ENCODE peak calls at places on chromosome 13, in six cellular contexts. U is testis; K is ovary; B is dorsolateral prefrontal cortex; J is heart left ventricle; V is CD8-positive, alpha-beta T cell. W is an unnamed sample. For H3K27me3, the result is how much of the 10 kb centered on the place peaks cover.

GRCh38 chr13:50911051-50911690 is 1.6 kb downstream of the RNASEH2B start:
- DNase-seq in J (no peak), U (no peak), V (no peak), B (no peak), K (no peak), W (no peak)

GRCh38 chr13:110841846-110842245 is 73.0 kb downstream of the ANKRD10 start:
- DNase-seq in B (no peak), U (no peak), K (no peak), V (no peak), J (no peak), W (no peak)

GRCh38 chr13:46378411-46378810 is 8.6 kb downstream of the RUBCNL start:
- DNase-seq in V (no peak), K (no peak), J (no peak), B (no peak), U (no peak), W (no peak)

GRCh38 chr13:41222259-41222852 is 28.0 kb upstream of the KBTBD7 start:
- DNase-seq in V (peak), K (no peak), B (no peak), J (no peak), U (peak), W (peak)

GRCh38 chr13:48304132-48304876 is 753 bp downstream of the RB1 start:
- DNase-seq in V (no peak), K (peak), U (peak), B (peak), J (peak), W (peak)

GRCh38 chr13:106533940-106534843 is 1.3 kb downstream of the EFNB2 start:
- DNase-seq in U (peak), K (peak), V (peak), J (peak), B (peak), W (peak)

GRCh38 chr13:105827074-105827473 is 708.4 kb downstream of the EFNB2 start:
- DNase-seq in K (no peak), U (no peak), B (no peak), J (no peak), V (no peak), W (no peak)

GRCh38 chr13:43805681-43806128 is 18.9 kb upstream of the ENOX1 start:
- DNase-seq in B (no peak), V (no peak), U (no peak), J (no peak), K (no peak), W (no peak)

GRCh38 chr13:113366031-113366588 is 2.2 kb upstream of the GRTP1 start:
- DNase-seq in V (no peak), K (no peak), B (no peak), U (no peak), J (no peak), W (no peak)

GRCh38 chr13:72983085-72983768 is 75.6 kb upstream of the KLF5 start:
- DNase-seq in B (no peak), U (no peak), K (no peak), J (no peak), V (no peak), W (no peak)

GRCh38 chr13:40895715-40896184 is 106.3 kb downstream of the SLC25A15 start:
- DNase-seq in U (no peak), V (no peak), B (no peak), K (no peak), J (no peak), W (no peak)

GRCh38 chr13:29664591-29664990 is 69.1 kb upstream of the SLC7A1 start:
- DNase-seq in B (no peak), V (no peak), J (no peak), K (no peak), U (no peak), W (no peak)

GRCh38 chr13:42354246-42355117 is 82.5 kb downstream of the AKAP11 start:
- DNase-seq in V (peak), K (no peak), U (no peak), J (no peak), B (no peak), W (no peak)

GRCh38 chr13:94968040-94968756 is 255.9 kb upstream of the SOX21 start:
- DNase-seq in V (no peak), B (no peak), U (no peak), J (no peak), K (peak), W (no peak)

GRCh38 chr13:32538234-32538620 is 368 bp downstream of the N4BP2L2 start:
- DNase-seq in B (no peak), K (no peak), U (no peak), V (no peak), J (no peak), W (peak)

GRCh38 chr13:113926301-113926761 is 47.5 kb downstream of the C13orf46 start:
- DNase-seq in B (no peak), V (no peak), K (peak), J (peak), U (peak), W (peak)

GRCh38 chr13:98396071-98396710 is 180.7 kb downstream of the STK24 start:
- DNase-seq in K (no peak), V (no peak), J (no peak), U (no peak), B (no peak), W (no peak)

GRCh38 chr13:113857531-113858195 is 6.2 kb downstream of the GAS6 start:
- DNase-seq in K (no peak), B (no peak), J (no peak), V (no peak), U (peak), W (peak)

GRCh38 chr13:32881074-32881791 is 135.0 kb upstream of the KL start:
- DNase-seq in U (no peak), J (no peak), B (no peak), K (no peak), V (no peak), W (no peak)

GRCh38 chr13:100106005-100106404 is 17.1 kb downstream of the PCCA start:
- DNase-seq in B (no peak), K (no peak), V (no peak), J (no peak), U (no peak), W (no peak)

GRCh38 chr13:113759525-113760137 is 605 bp downstream of the TMEM255B start:
- DNase-seq in V (no peak), U (peak), J (peak), B (peak), K (peak), W (no peak)

GRCh38 chr13:73598021-73598712 is 536.0 kb downstream of the KLF12 start:
- DNase-seq in J (no peak), K (no peak), V (no peak), B (no peak), U (no peak), W (no peak)

GRCh38 chr13:76976488-76976887 is 15.4 kb upstream of the CLN5 start:
- DNase-seq in K (no peak), U (no peak), V (peak), J (no peak), B (peak), W (no peak)

GRCh38 chr13:83881917-83882625 is at the start of gene SLITRK1:
- DNase-seq in U (peak), J (no peak), V (no peak), K (no peak), B (no peak), W (no peak)

GRCh38 chr13:46571189-46571901 is 18.4 kb downstream of the LRCH1 start:
- DNase-seq in K (no peak), V (no peak), J (no peak), B (peak), U (no peak), W (no peak)

GRCh38 chr13:103157034-103157433 is 90.8 kb upstream of the SLC10A2 start:
- DNase-seq in U (no peak), V (no peak), K (no peak), B (no peak), J (no peak), W (no peak)

GRCh38 chr13:93473441-93474270 is 247.0 kb downstream of the GPC6 start:
- DNase-seq in V (no peak), B (no peak), U (no peak), J (no peak), K (no peak), W (no peak)

GRCh38 chr13:104015646-104016396 is 949.6 kb upstream of the SLC10A2 start:
- DNase-seq in B (no peak), V (no peak), U (no peak), J (no peak), K (no peak), W (no peak)

GRCh38 chr13:113655358-113656014 is 2.5 kb downstream of the ATP4B start:
- DNase-seq in B (no peak), U (no peak), J (no peak), K (peak), V (no peak), W (no peak)

GRCh38 chr13:112326821-112327370 is 49.3 kb upstream of the SPACA7 start:
- DNase-seq in U (no peak), J (no peak), K (no peak), B (no peak), V (no peak), W (no peak)

GRCh38 chr13:112329376-112329775 is 46.8 kb upstream of the SPACA7 start:
- DNase-seq in J (no peak), V (no peak), B (no peak), U (no peak), K (no peak), W (no peak)

GRCh38 chr13:112330066-112330465 is 46.1 kb upstream of the SPACA7 start:
- DNase-seq in J (no peak), V (no peak), K (no peak), B (no peak), U (no peak), W (no peak)

GRCh38 chr13:112330479-112331407 is 45.4 kb upstream of the SPACA7 start:
- DNase-seq in V (no peak), K (no peak), J (no peak), B (no peak), U (no peak), W (no peak)

GRCh38 chr13:112328936-112329335 is 47.2 kb upstream of the SPACA7 start:
- DNase-seq in U (no peak), K (no peak), J (no peak), V (no peak), B (no peak), W (no peak)
- H3K27me3 ChIP-seq in U (under half), K (under half), J (half or more), V (under half), B (under half), W (under half)

DNA sequence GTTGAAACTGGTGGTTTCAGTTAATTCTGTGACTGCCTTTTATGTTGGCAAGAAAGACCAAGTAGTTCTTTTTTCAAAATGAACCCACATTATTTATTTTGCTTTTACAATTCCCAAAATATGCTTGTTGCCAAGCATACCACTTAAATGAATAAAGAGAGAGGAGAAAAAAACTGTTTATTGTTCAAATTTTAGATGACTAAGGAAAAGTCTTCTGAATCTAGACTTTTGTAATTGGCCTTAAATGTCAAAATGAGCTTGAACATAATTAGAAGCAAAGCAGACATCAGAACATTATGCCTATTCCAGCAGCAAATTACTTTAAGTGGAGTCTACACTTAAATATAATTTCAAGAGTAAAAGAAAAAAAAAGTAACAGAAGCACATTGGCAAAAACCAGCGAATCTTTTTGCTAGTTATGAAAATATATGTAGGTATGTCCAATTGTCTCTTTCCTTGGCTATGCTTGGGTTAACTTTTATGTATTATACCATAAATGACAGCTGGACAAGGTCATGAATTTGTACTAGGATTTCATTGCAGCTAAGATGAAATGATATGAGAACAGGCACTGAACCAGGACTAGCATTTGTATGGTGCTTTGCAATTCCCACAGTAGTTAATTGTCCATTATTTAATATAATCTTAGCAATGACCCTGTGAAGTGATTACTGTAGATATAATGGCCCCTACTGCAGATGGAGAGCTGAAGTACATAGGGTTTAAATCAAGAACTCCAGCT is 211.9 kb downstream of the NALCN start:
- DNase-seq in K (no peak), B (no peak), V (no peak), U (no peak), J (no peak), W (no peak)
- TF ChIP-seq CTCF in K (no peak), B (no peak), V (no peak), U (no peak), J (no peak), W (no peak)

DNA sequence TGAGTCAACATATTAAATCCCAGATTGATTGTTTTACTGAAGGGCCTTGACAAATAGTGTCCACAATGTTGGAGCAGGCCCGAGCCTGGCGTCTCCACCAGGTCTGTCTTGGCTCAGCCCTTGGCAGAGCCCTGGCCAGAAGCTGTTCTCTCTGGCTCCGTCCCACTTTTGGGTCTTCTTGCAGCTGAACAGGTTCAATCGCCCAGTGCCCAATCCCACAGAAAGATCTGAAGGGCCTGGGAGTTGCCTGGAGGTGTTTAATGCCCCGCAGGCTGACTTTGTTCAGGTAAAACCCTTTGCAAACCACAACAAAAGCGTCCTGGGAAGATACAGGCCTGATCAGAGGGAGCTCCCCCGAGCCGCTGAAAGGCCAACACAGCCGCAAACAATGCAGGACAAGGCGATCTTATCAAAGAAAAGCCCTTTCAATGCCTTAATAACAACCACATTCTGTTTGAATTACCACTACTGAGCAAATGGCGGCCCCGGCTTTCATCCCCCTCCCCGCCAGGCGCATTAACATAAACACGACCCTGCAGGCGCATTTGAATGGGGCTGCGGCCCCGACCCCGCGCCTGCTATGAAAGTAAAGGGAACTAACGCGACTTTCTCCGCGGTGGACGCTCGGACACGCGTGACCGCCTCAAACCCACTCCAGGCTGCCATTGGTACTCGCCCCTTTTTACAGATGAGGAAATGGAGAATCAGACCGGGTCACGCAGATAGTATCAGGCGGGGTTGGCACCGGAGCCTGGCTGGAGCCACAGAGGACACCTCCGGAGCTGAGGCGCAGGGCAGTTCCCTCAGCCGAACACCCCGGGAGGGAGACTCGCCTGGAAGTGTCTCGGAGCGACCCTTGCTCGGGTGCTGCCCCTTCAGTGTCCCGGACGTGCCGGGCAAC is 3.1 kb downstream of the CDX2 start:
- DNase-seq in V (no peak), J (no peak), B (no peak), U (no peak), K (no peak), W (no peak)
- H3K27me3 ChIP-seq in V (under half), J (half or more), B (half or more), U (under half), K (under half), W (half or more)

GRCh38 chr13:38669234-38669964 is 17.5 kb upstream of the FREM2 start:
- DNase-seq in J (no peak), U (no peak), V (no peak), K (no peak), B (no peak), W (no peak)

GRCh38 chr13:38667526-38668094 is 19.3 kb upstream of the FREM2 start:
- DNase-seq in U (no peak), B (no peak), K (no peak), V (no peak), J (no peak), W (no peak)

GRCh38 chr13:38674208-38674607 is 12.7 kb upstream of the FREM2 start:
- DNase-seq in V (no peak), J (no peak), B (no peak), U (no peak), K (no peak), W (no peak)

GRCh38 chr13:38664920-38665319 is 22.0 kb upstream of the FREM2 start:
- DNase-seq in K (no peak), U (no peak), V (no peak), B (no peak), J (no peak), W (no peak)

DNA sequence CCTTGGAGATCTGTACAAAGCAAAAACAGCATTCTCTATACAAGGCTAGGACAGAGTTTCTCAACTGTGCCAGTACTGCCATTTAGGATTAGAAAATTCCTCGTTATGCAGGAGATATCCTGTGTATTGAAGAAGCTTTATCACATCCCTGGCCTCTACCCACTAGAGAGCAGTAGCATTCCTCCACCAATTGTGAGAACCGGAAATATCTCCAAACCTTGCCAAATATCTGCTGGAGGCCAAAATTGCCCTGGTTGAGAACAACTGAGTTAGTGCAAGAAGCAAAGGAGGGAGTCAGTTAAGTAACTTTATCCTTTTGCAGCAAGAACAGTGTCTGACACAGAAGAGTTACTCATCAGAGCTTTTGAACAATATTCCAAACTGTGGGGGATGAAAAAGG is 16.2 kb upstream of the FREM2 start:
- DNase-seq in U (no peak), V (no peak), B (no peak), K (no peak), J (no peak), W (no peak)
- TF ChIP-seq CTCF in U (no peak), V (no peak), B (no peak), K (no peak), J (no peak), W (no peak)

GRCh38 chr13:45121421-45121820 is 1.1 kb downstream of the GTF2F2 start:
- DNase-seq in U (no peak), B (no peak), V (no peak), J (no peak), K (no peak), W (no peak)
- H3K27me3 ChIP-seq in U (under half), B (under half), V (under half), J (under half), K (under half), W (under half)

DNA sequence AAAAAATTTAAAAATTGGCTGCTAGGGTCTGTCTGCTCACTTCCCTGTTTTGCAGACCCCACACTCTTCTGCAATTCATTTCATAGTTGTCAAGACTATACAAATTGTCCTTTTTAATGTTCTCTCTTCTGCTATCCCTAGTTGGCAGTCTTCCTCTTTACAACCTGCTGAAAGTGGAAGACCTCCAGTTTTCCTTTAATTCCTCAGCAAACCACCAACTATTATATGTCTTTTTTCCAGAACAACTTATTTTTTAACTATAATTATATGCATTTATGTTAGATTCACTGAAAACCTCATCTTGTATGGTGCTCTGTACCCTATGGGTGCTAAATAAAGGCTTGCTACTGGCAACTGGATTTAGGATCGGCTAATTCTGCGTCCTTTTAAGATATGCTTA is 1.1 kb upstream of the PHF11 start:
- DNase-seq in U (no peak), K (no peak), V (no peak), J (no peak), B (no peak), W (no peak)
- TF ChIP-seq CTCF in U (no peak), K (no peak), V (no peak), J (no peak), B (no peak), W (no peak)

DNA sequence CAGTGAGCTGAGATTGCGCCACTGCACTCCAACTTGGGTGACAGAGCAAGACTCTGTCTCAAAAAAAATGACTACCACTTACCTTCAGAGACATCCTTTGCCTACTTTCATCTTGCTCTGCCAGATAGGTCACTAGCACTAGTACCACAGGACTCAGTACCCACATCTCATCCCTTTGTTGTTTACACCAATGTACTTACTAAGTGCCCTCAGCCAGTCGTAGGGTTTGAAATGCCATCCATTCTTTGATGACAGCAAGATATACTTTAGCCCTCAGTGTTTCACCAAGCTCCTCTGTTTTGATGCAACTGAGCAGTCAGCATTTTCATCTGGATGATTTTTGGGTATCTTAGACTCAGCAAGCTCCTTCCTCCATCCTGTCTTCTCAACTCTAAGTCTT is 6.1 kb downstream of the URAD start:
- DNase-seq in J (no peak), K (no peak), B (no peak), V (no peak), U (no peak), W (no peak)
- H3K27me3 ChIP-seq in J (half or more), K (under half), B (half or more), V (under half), U (under half), W (half or more)

GRCh38 chr13:60018536-60018935 is 145.2 kb downstream of the DIAPH3 start:
- DNase-seq in B (no peak), U (no peak), K (no peak), J (no peak), V (no peak), W (no peak)
- TF ChIP-seq CTCF in B (no peak), U (no peak), K (no peak), J (no peak), V (no peak), W (no peak)

GRCh38 chr13:112060431-112060830 is 6.5 kb upstream of the SOX1 start:
- DNase-seq in K (no peak), B (no peak), J (no peak), V (no peak), U (no peak), W (no peak)
- H3K27me3 ChIP-seq in K (under half), B (half or more), J (half or more), V (under half), U (under half), W (half or more)

GRCh38 chr13:31234729-31235128 is 35.0 kb downstream of the B3GLCT start:
- DNase-seq in U (no peak), V (no peak), B (no peak), J (no peak), K (no peak), W (no peak)
- TF ChIP-seq CTCF in U (peak), V (no peak), B (no peak), J (peak), K (no peak), W (no peak)

W was measured in gastrocnemius medialis.